ENCODE peak calls at places on chromosomes 7 and 10, in ten cellular contexts. One of them, this sample, is unnamed.

GRCh38 chr7:15407910-15408309 is 153.9 kb downstream of the AGMO start:
- DNase-seq in A549: no peak
- DNase-seq in upper lobe of right lung: no peak
- DNase-seq in psoas muscle: no peak
- DNase-seq in lower leg skin: no peak
- DNase-seq in sigmoid colon: no peak
- DNase-seq in nephron progenitor cell: no peak
- DNase-seq in coronary artery: no peak
- DNase-seq in breast epithelium: no peak
- DNase-seq in neural progenitor cell: no peak
- DNase-seq in this sample: no peak

GRCh38 chr7:100726998-100727761 is 6.2 kb upstream of the ZAN start:
- DNase-seq in A549: no peak
- DNase-seq in upper lobe of right lung: no peak
- DNase-seq in psoas muscle: no peak
- DNase-seq in lower leg skin: no peak
- DNase-seq in sigmoid colon: peak
- DNase-seq in nephron progenitor cell: no peak
- DNase-seq in coronary artery: no peak
- DNase-seq in breast epithelium: no peak
- DNase-seq in neural progenitor cell: no peak
- DNase-seq in this sample: no peak

GRCh38 chr10:103896225-103896624 is 21.8 kb downstream of the STN1 start:
- DNase-seq in A549: no peak
- DNase-seq in upper lobe of right lung: no peak
- DNase-seq in psoas muscle: no peak
- DNase-seq in lower leg skin: no peak
- DNase-seq in sigmoid colon: no peak
- DNase-seq in nephron progenitor cell: no peak
- DNase-seq in coronary artery: no peak
- DNase-seq in breast epithelium: no peak
- DNase-seq in neural progenitor cell: no peak
- DNase-seq in this sample: no peak

GRCh38 chr10:3813986-3814831 is 29.2 kb upstream of the KLF6 start:
- DNase-seq in A549: no peak
- DNase-seq in upper lobe of right lung: no peak
- DNase-seq in psoas muscle: no peak
- DNase-seq in lower leg skin: no peak
- DNase-seq in sigmoid colon: no peak
- DNase-seq in nephron progenitor cell: no peak
- DNase-seq in coronary artery: no peak
- DNase-seq in breast epithelium: no peak
- DNase-seq in neural progenitor cell: no peak
- DNase-seq in this sample: no peak

GRCh38 chr7:86932038-86932512 is 127.4 kb downstream of the ELAPOR2 start:
- DNase-seq in A549: no peak
- DNase-seq in upper lobe of right lung: no peak
- DNase-seq in psoas muscle: no peak
- DNase-seq in lower leg skin: no peak
- DNase-seq in sigmoid colon: no peak
- DNase-seq in nephron progenitor cell: no peak
- DNase-seq in coronary artery: no peak
- DNase-seq in breast epithelium: no peak
- DNase-seq in neural progenitor cell: no peak
- DNase-seq in this sample: no peak

GRCh38 chr7:121777672-121778071 is 95.3 kb upstream of the PTPRZ1 start:
- DNase-seq in A549: no peak
- DNase-seq in upper lobe of right lung: no peak
- DNase-seq in psoas muscle: no peak
- DNase-seq in lower leg skin: no peak
- DNase-seq in sigmoid colon: no peak
- DNase-seq in nephron progenitor cell: no peak
- DNase-seq in coronary artery: no peak
- DNase-seq in breast epithelium: no peak
- DNase-seq in neural progenitor cell: no peak
- DNase-seq in this sample: no peak

GRCh38 chr7:44216521-44217030 is 15.8 kb downstream of the YKT6 start:
- DNase-seq in A549: no peak
- DNase-seq in upper lobe of right lung: peak
- DNase-seq in psoas muscle: no peak
- DNase-seq in lower leg skin: peak
- DNase-seq in sigmoid colon: peak
- DNase-seq in nephron progenitor cell: no peak
- DNase-seq in coronary artery: no peak
- DNase-seq in breast epithelium: peak
- DNase-seq in neural progenitor cell: no peak
- DNase-seq in this sample: peak

GRCh38 chr7:98212532-98213041 is 1.3 kb downstream of the BHLHA15 start:
- DNase-seq in A549: no peak
- DNase-seq in upper lobe of right lung: peak
- DNase-seq in psoas muscle: no peak
- DNase-seq in lower leg skin: peak
- DNase-seq in sigmoid colon: peak
- DNase-seq in nephron progenitor cell: no peak
- DNase-seq in coronary artery: peak
- DNase-seq in breast epithelium: no peak
- DNase-seq in neural progenitor cell: peak
- DNase-seq in this sample: no peak

GRCh38 chr7:39202041-39202440 is 224.3 kb downstream of the POU6F2 start:
- DNase-seq in A549: no peak
- DNase-seq in upper lobe of right lung: no peak
- DNase-seq in psoas muscle: no peak
- DNase-seq in lower leg skin: no peak
- DNase-seq in sigmoid colon: no peak
- DNase-seq in nephron progenitor cell: no peak
- DNase-seq in coronary artery: no peak
- DNase-seq in breast epithelium: no peak
- DNase-seq in neural progenitor cell: no peak
- DNase-seq in this sample: no peak
- TF ChIP-seq CTCF in A549: no peak
- TF ChIP-seq CTCF in upper lobe of right lung: no peak
- TF ChIP-seq CTCF in psoas muscle: no peak
- TF ChIP-seq CTCF in lower leg skin: no peak
- TF ChIP-seq CTCF in sigmoid colon: no peak
- TF ChIP-seq CTCF in nephron progenitor cell: no peak
- TF ChIP-seq CTCF in coronary artery: no peak
- TF ChIP-seq CTCF in breast epithelium: no peak
- TF ChIP-seq CTCF in neural progenitor cell: no peak
- TF ChIP-seq CTCF in this sample: no peak

GRCh38 chr10:69364232-69364631 is 52.5 kb downstream of the TACR2 start:
- DNase-seq in A549: no peak
- DNase-seq in upper lobe of right lung: no peak
- DNase-seq in psoas muscle: no peak
- DNase-seq in lower leg skin: no peak
- DNase-seq in sigmoid colon: no peak
- DNase-seq in nephron progenitor cell: no peak
- DNase-seq in coronary artery: no peak
- DNase-seq in breast epithelium: no peak
- DNase-seq in neural progenitor cell: no peak
- DNase-seq in this sample: no peak
- TF ChIP-seq CTCF in A549: no peak
- TF ChIP-seq CTCF in upper lobe of right lung: no peak
- TF ChIP-seq CTCF in psoas muscle: no peak
- TF ChIP-seq CTCF in lower leg skin: no peak
- TF ChIP-seq CTCF in sigmoid colon: no peak
- TF ChIP-seq CTCF in nephron progenitor cell: no peak
- TF ChIP-seq CTCF in coronary artery: no peak
- TF ChIP-seq CTCF in breast epithelium: no peak
- TF ChIP-seq CTCF in neural progenitor cell: no peak
- TF ChIP-seq CTCF in this sample: no peak

GRCh38 chr7:9082203-9082602 is 648.8 kb downstream of the NXPH1 start:
- DNase-seq in A549: no peak
- DNase-seq in upper lobe of right lung: no peak
- DNase-seq in psoas muscle: no peak
- DNase-seq in lower leg skin: no peak
- DNase-seq in sigmoid colon: no peak
- DNase-seq in nephron progenitor cell: no peak
- DNase-seq in coronary artery: no peak
- DNase-seq in breast epithelium: no peak
- DNase-seq in neural progenitor cell: peak
- DNase-seq in this sample: no peak

GRCh38 chr7:9083837-9084236 is 650.4 kb downstream of the NXPH1 start:
- DNase-seq in A549: no peak
- DNase-seq in upper lobe of right lung: no peak
- DNase-seq in psoas muscle: no peak
- DNase-seq in lower leg skin: no peak
- DNase-seq in sigmoid colon: no peak
- DNase-seq in nephron progenitor cell: no peak
- DNase-seq in coronary artery: no peak
- DNase-seq in breast epithelium: no peak
- DNase-seq in neural progenitor cell: no peak
- DNase-seq in this sample: no peak
- TF ChIP-seq CTCF in A549: no peak
- TF ChIP-seq CTCF in upper lobe of right lung: no peak
- TF ChIP-seq CTCF in psoas muscle: no peak
- TF ChIP-seq CTCF in lower leg skin: no peak
- TF ChIP-seq CTCF in sigmoid colon: no peak
- TF ChIP-seq CTCF in nephron progenitor cell: no peak
- TF ChIP-seq CTCF in coronary artery: no peak
- TF ChIP-seq CTCF in breast epithelium: no peak
- TF ChIP-seq CTCF in neural progenitor cell: no peak
- TF ChIP-seq CTCF in this sample: no peak

GRCh38 chr10:109115179-109115578 is 808.1 kb downstream of the XPNPEP1 start:
- DNase-seq in A549: no peak
- DNase-seq in upper lobe of right lung: no peak
- DNase-seq in psoas muscle: no peak
- DNase-seq in lower leg skin: no peak
- DNase-seq in sigmoid colon: no peak
- DNase-seq in nephron progenitor cell: no peak
- DNase-seq in coronary artery: no peak
- DNase-seq in breast epithelium: no peak
- DNase-seq in neural progenitor cell: no peak
- DNase-seq in this sample: no peak

DNA sequence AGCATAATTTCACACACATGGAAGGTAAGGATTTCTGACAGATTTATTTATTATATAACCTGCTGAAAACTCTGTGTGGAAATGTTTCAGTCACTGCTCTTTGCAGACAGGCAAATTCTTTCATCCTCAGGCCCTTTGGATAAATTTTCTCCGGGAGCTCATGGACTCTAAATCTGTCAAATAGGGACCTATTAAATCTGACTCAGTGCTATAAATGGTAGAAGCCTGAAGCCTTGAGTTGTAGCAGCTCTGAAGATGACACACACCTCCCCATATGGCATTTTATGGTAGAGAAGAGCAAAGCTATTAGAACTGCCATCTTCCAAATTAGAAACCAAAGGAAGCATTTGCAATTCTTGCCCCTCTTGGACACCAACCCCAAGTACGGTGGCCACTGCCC is 808.7 kb downstream of the XPNPEP1 start:
- DNase-seq in A549: no peak
- DNase-seq in upper lobe of right lung: no peak
- DNase-seq in psoas muscle: no peak
- DNase-seq in lower leg skin: no peak
- DNase-seq in sigmoid colon: no peak
- DNase-seq in nephron progenitor cell: no peak
- DNase-seq in coronary artery: no peak
- DNase-seq in breast epithelium: no peak
- DNase-seq in neural progenitor cell: no peak
- DNase-seq in this sample: no peak
- TF ChIP-seq CTCF in A549: no peak
- TF ChIP-seq CTCF in upper lobe of right lung: no peak
- TF ChIP-seq CTCF in psoas muscle: no peak
- TF ChIP-seq CTCF in lower leg skin: no peak
- TF ChIP-seq CTCF in sigmoid colon: no peak
- TF ChIP-seq CTCF in nephron progenitor cell: no peak
- TF ChIP-seq CTCF in coronary artery: no peak
- TF ChIP-seq CTCF in breast epithelium: no peak
- TF ChIP-seq CTCF in neural progenitor cell: no peak
- TF ChIP-seq CTCF in this sample: no peak

GRCh38 chr7:111532625-111533024 is 29.7 kb downstream of the IMMP2L start:
- DNase-seq in A549: no peak
- DNase-seq in upper lobe of right lung: no peak
- DNase-seq in psoas muscle: no peak
- DNase-seq in lower leg skin: no peak
- DNase-seq in sigmoid colon: no peak
- DNase-seq in nephron progenitor cell: no peak
- DNase-seq in coronary artery: no peak
- DNase-seq in breast epithelium: no peak
- DNase-seq in neural progenitor cell: no peak
- DNase-seq in this sample: no peak
- TF ChIP-seq CTCF in A549: no peak
- TF ChIP-seq CTCF in upper lobe of right lung: no peak
- TF ChIP-seq CTCF in psoas muscle: no peak
- TF ChIP-seq CTCF in lower leg skin: no peak
- TF ChIP-seq CTCF in sigmoid colon: no peak
- TF ChIP-seq CTCF in nephron progenitor cell: no peak
- TF ChIP-seq CTCF in coronary artery: no peak
- TF ChIP-seq CTCF in breast epithelium: no peak
- TF ChIP-seq CTCF in neural progenitor cell: no peak
- TF ChIP-seq CTCF in this sample: no peak

GRCh38 chr10:37976880-37977203 is 395 bp upstream of the ZNF25 start:
- DNase-seq in A549: no peak
- DNase-seq in upper lobe of right lung: no peak
- DNase-seq in psoas muscle: no peak
- DNase-seq in lower leg skin: no peak
- DNase-seq in sigmoid colon: no peak
- DNase-seq in nephron progenitor cell: no peak
- DNase-seq in coronary artery: no peak
- DNase-seq in breast epithelium: no peak
- DNase-seq in neural progenitor cell: no peak
- DNase-seq in this sample: no peak
- TF ChIP-seq CTCF in A549: peak
- TF ChIP-seq CTCF in upper lobe of right lung: no peak
- TF ChIP-seq CTCF in psoas muscle: no peak
- TF ChIP-seq CTCF in lower leg skin: no peak
- TF ChIP-seq CTCF in sigmoid colon: no peak
- TF ChIP-seq CTCF in nephron progenitor cell: peak
- TF ChIP-seq CTCF in coronary artery: no peak
- TF ChIP-seq CTCF in breast epithelium: no peak
- TF ChIP-seq CTCF in neural progenitor cell: no peak
- TF ChIP-seq CTCF in this sample: peak

DNA sequence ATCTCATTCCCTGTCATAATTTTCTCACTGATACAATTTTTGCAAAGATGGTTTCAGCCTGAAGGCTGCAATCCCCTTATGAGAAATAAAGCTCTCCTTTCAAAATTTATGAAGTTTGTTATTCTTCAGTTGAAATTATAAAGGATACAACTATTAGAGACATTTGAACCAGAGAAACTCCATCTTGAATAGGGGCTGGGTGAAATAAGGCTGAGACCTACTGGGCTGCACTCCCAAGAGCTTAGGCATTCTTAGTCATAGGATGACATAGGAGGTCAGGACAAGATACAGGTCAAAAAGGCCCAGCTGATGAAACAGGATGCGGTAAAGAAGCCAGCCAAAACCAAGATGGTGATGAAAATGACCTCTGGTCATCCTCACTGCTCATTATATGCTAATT is 22.5 kb upstream of the IFIT1B start:
- DNase-seq in A549: no peak
- DNase-seq in upper lobe of right lung: no peak
- DNase-seq in psoas muscle: no peak
- DNase-seq in lower leg skin: no peak
- DNase-seq in sigmoid colon: no peak
- DNase-seq in nephron progenitor cell: no peak
- DNase-seq in coronary artery: no peak
- DNase-seq in breast epithelium: no peak
- DNase-seq in neural progenitor cell: no peak
- DNase-seq in this sample: no peak
- TF ChIP-seq CTCF in A549: no peak
- TF ChIP-seq CTCF in upper lobe of right lung: no peak
- TF ChIP-seq CTCF in psoas muscle: no peak
- TF ChIP-seq CTCF in lower leg skin: no peak
- TF ChIP-seq CTCF in sigmoid colon: no peak
- TF ChIP-seq CTCF in nephron progenitor cell: no peak
- TF ChIP-seq CTCF in coronary artery: no peak
- TF ChIP-seq CTCF in breast epithelium: no peak
- TF ChIP-seq CTCF in neural progenitor cell: no peak
- TF ChIP-seq CTCF in this sample: no peak